ENCODE peak calls at places on chromosomes 11 and 22, in six cellular contexts. N is HFF-Myc, O is neural crest cell, E is H1, G is NB4, W is lower lobe of right lung. F is an unnamed sample.

GRCh38 chr22:49999063-49999900 is 13.3 kb downstream of the IL17REL start:
- DNase-seq in E (peak; percentile 78), N (no peak), O (peak; percentile 38), W (peak; percentile 46), G (no peak), F (peak; percentile 65)

GRCh38 chr11:67646535-67647336 is 3.8 kb downstream of the ACY3 start:
- DNase-seq in N (no peak), E (no peak), G (peak; percentile 91), W (peak; percentile 45), O (no peak), F (no peak)

GRCh38 chr11:58061813-58062212 is 31.1 kb downstream of the OR6Q1 start:
- DNase-seq in W (no peak), N (no peak), G (peak; percentile 14), E (no peak), O (no peak), F (no peak)

GRCh38 chr11:128365044-128365443 is 222.3 kb downstream of the ETS1 start:
- DNase-seq in O (no peak), E (no peak), G (peak; percentile 63), W (no peak), N (peak; percentile 73), F (peak; percentile 10)

GRCh38 chr11:20059587-20060021 is 100.7 kb downstream of the DBX1 start:
- DNase-seq in O (no peak), W (no peak), E (no peak), G (no peak), N (no peak), F (no peak)

GRCh38 chr11:95461858-95462257 is 230.9 kb upstream of the SESN3 start:
- DNase-seq in N (no peak), O (no peak), W (no peak), E (no peak), G (no peak), F (no peak)

GRCh38 chr22:43263645-43264514 is 76.9 kb upstream of the TTLL12 start:
- DNase-seq in W (peak; percentile 71), G (peak; percentile 96), O (no peak), E (no peak), N (peak; percentile 45), F (no peak)

GRCh38 chr22:42769574-42770447 is 49.1 kb upstream of the A4GALT start:
- DNase-seq in E (no peak), O (no peak), G (peak; percentile 63), W (peak; percentile 65), N (no peak), F (no peak)

GRCh38 chr11:133903056-133903455 is 53.7 kb downstream of the IGSF9B start:
- DNase-seq in G (no peak), W (peak; percentile 20), N (no peak), E (no peak), O (no peak), F (no peak)

GRCh38 chr11:62889484-62890437 is 9.1 kb downstream of the SLC3A2 start:
- DNase-seq in E (no peak), O (no peak), W (no peak), G (peak; percentile 42), N (no peak), F (no peak)

GRCh38 chr11:9138612-9139579 is 47.5 kb upstream of the SCUBE2 start:
- DNase-seq in O (no peak), W (no peak), N (peak; percentile 91), G (no peak), E (peak; percentile 34), F (no peak)

GRCh38 chr11:5234390-5234834 is at the start of gene HBD:
- DNase-seq in N (no peak), O (no peak), W (no peak), G (peak; percentile 13), E (no peak), F (no peak)

GRCh38 chr22:24975813-24976341 is 23.4 kb downstream of the KIAA1671 start:
- DNase-seq in E (no peak), O (no peak), G (no peak), W (no peak), N (no peak), F (no peak)

GRCh38 chr11:122850076-122850631 is 11.9 kb downstream of the CRTAM start:
- DNase-seq in O (no peak), E (no peak), N (no peak), W (no peak), G (peak; percentile 43), F (no peak)

GRCh38 chr22:48702573-48703264 is 1125.0 kb downstream of the BRD1 start:
- DNase-seq in W (peak; percentile 73), N (no peak), E (no peak), O (peak; percentile 67), G (peak; percentile 98), F (no peak)

GRCh38 chr11:59754494-59754858 is 700 bp upstream of the STX3 start:
- DNase-seq in E (no peak), O (no peak), G (peak; percentile 58), N (no peak), W (peak; percentile 50), F (peak; percentile 30)

GRCh38 chr11:134024420-134025085 is 44.3 kb upstream of the JAM3 start:
- DNase-seq in W (no peak), O (no peak), N (no peak), G (no peak), E (no peak), F (no peak)

GRCh38 chr11:41533761-41534160 is 74.3 kb upstream of the LRRC4C start:
- DNase-seq in W (no peak), E (no peak), G (no peak), N (no peak), O (no peak), F (no peak)

GRCh38 chr11:17631702-17632365 is 84.8 kb downstream of the OTOG start:
- DNase-seq in E (no peak), N (no peak), W (no peak), G (no peak), O (no peak), F (no peak)

GRCh38 chr11:62400760-62401159 is 18.1 kb upstream of the SCGB1A1 start:
- DNase-seq in O (no peak), E (no peak), G (no peak), W (peak; percentile 67), N (peak; percentile 37), F (no peak)

GRCh38 chr22:46547179-46547882 is 9.9 kb upstream of the CELSR1 start:
- DNase-seq in N (no peak), O (no peak), G (no peak), W (peak; percentile 63), E (no peak), F (no peak)

GRCh38 chr11:1827095-1827797 is 7.5 kb upstream of the SYT8 start:
- DNase-seq in O (no peak), G (no peak), E (no peak), N (no peak), W (peak; percentile 79), F (no peak)

GRCh38 chr11:37502202-37502601 is 904.2 kb upstream of the RAG2 start:
- DNase-seq in N (no peak), G (no peak), W (no peak), E (no peak), O (no peak), F (no peak)

GRCh38 chr11:132604446-132604845 is 927.9 kb downstream of the OPCML start:
- DNase-seq in G (no peak), W (no peak), N (no peak), O (no peak), E (no peak), F (no peak)

GRCh38 chr11:117629146-117629545 is 167.9 kb downstream of the DSCAML1 start:
- DNase-seq in E (no peak), W (no peak), O (no peak), N (no peak), G (no peak), F (no peak)

GRCh38 chr22:23098718-23099524 is 28.6 kb downstream of the GNAZ start:
- DNase-seq in G (no peak), N (no peak), O (no peak), W (no peak), E (no peak), F (no peak)

GRCh38 chr22:49756201-49756600 is 71.5 kb downstream of the BRD1 start:
- DNase-seq in O (no peak), W (no peak), E (no peak), G (no peak), N (no peak), F (no peak)

GRCh38 chr11:112837162-112837826 is 123.9 kb upstream of the NCAM1 start:
- DNase-seq in G (peak; percentile 22), N (no peak), O (no peak), E (no peak), W (no peak), F (peak; percentile 8)
- TF ChIP-seq CTCF in G (peak; percentile 9), N (no peak), O (no peak), E (peak; percentile 46), W (no peak), F (no peak)

GRCh38 chr11:75398906-75399305 is 412 bp upstream of the RPS3 start:
- DNase-seq in G (no peak), W (no peak), N (no peak), E (no peak), O (no peak), F (no peak)

GRCh38 chr11:75400110-75400865 is 970 bp downstream of the RPS3 start:
- DNase-seq in N (no peak), O (no peak), G (peak; percentile 52), E (no peak), W (no peak), F (no peak)

GRCh38 chr11:75403037-75403436 is 3.7 kb downstream of the RPS3 start:
- DNase-seq in O (no peak), G (peak; percentile 43), N (no peak), E (no peak), W (no peak), F (no peak)

GRCh38 chr11:75402002-75402773 is 2.9 kb downstream of the RPS3 start:
- DNase-seq in E (no peak), W (no peak), O (no peak), N (no peak), G (no peak), F (no peak)

GRCh38 chr11:75399344-75400109 is at the start of gene RPS3:
- DNase-seq in W (peak; percentile 96), N (peak; percentile 75), O (peak; percentile 88), G (peak; percentile 96), E (peak; percentile 90), F (peak; percentile 88)
- TF ChIP-seq CTCF in W (no peak), N (no peak), O (no peak), G (peak; percentile 12), E (no peak), F (no peak)

GRCh38 chr11:107916671-107917241 is 11.5 kb upstream of the RAB39A start:
- DNase-seq in G (peak; percentile 65), E (no peak), W (no peak), O (peak; percentile 55), N (peak; percentile 9), F (peak; percentile 56)
- TF ChIP-seq CTCF in G (peak; percentile 92), E (no peak), W (peak; percentile 35), O (peak; percentile 69), N (peak; percentile 82), F (peak; percentile 52)

DNA sequence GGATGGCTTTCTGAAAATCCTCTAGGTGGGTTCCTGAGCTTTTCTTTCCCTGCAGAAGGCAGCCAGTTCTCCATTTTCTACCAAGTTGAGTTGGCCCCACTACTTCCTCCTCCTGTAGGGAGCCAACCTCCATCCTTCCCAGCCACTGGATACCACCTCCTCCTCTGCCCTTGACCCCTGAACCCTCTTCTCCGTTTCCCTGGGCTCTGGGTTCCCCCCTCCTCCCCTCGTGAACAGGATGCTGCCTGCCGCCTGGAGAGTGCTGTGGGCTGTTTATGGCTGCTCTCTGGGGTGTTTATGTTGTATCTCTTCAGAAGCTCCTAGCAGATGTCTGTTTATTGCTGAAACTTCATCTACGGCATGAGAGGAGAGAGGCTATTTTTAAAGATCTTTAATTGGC is 8.6 kb downstream of the MICAL2 start:
- DNase-seq in O (no peak), G (peak; percentile 66), W (no peak), N (no peak), E (no peak), F (no peak)
- TF ChIP-seq CTCF in O (no peak), G (peak; percentile 40), W (no peak), N (no peak), E (no peak), F (no peak)

F was measured in endothelial cell.